ENCODE peak calls at places on chromosome 21, in six cellular contexts. One of them, this sample, is unnamed.

GRCh38 chr21:42384999-42385398 is 10.9 kb downstream of the TMPRSS3 start:
- DNase-seq in K562: no peak
- DNase-seq in HepG2: no peak
- DNase-seq in SK-N-SH: no peak
- DNase-seq in H1: no peak
- DNase-seq in GM12878: no peak
- DNase-seq in this sample: no peak

GRCh38 chr21:25133939-25134338 is 473.3 kb downstream of the MRPL39 start:
- DNase-seq in K562: no peak
- DNase-seq in HepG2: no peak
- DNase-seq in SK-N-SH: no peak
- DNase-seq in H1: no peak
- DNase-seq in GM12878: no peak
- DNase-seq in this sample: no peak

GRCh38 chr21:33199516-33200217 is 30.1 kb upstream of the IFNAR2 start:
- DNase-seq in K562: peak; percentile 80
- DNase-seq in HepG2: peak; percentile 88
- DNase-seq in SK-N-SH: peak; percentile 68
- DNase-seq in H1: no peak
- DNase-seq in GM12878: peak; percentile 73
- DNase-seq in this sample: peak; percentile 80

GRCh38 chr21:29477941-29478340 is 179.2 kb downstream of the BACH1 start:
- DNase-seq in K562: no peak
- DNase-seq in HepG2: no peak
- DNase-seq in SK-N-SH: no peak
- DNase-seq in H1: no peak
- DNase-seq in GM12878: no peak
- DNase-seq in this sample: peak; percentile 17

GRCh38 chr21:37557261-37557950 is 190.8 kb downstream of the DYRK1A start:
- DNase-seq in K562: no peak
- DNase-seq in HepG2: peak; percentile 28
- DNase-seq in SK-N-SH: no peak
- DNase-seq in H1: no peak
- DNase-seq in GM12878: peak; percentile 91
- DNase-seq in this sample: no peak

GRCh38 chr21:26840912-26841311 is 4.3 kb downstream of the ADAMTS1 start:
- DNase-seq in K562: no peak
- DNase-seq in HepG2: no peak
- DNase-seq in SK-N-SH: peak; percentile 29
- DNase-seq in H1: no peak
- DNase-seq in GM12878: no peak
- DNase-seq in this sample: no peak

GRCh38 chr21:25735221-25735894 is 586 bp downstream of the GABPA start:
- DNase-seq in K562: peak; percentile 81
- DNase-seq in HepG2: peak; percentile 80
- DNase-seq in SK-N-SH: peak; percentile 91
- DNase-seq in H1: peak; percentile 66
- DNase-seq in GM12878: no peak
- DNase-seq in this sample: peak; percentile 92

GRCh38 chr21:29893687-29894086 is 46.1 kb downstream of the GRIK1 start:
- DNase-seq in K562: no peak
- DNase-seq in HepG2: no peak
- DNase-seq in SK-N-SH: no peak
- DNase-seq in H1: no peak
- DNase-seq in GM12878: no peak
- DNase-seq in this sample: no peak

GRCh38 chr21:44670642-44671432 is 4.1 kb upstream of the KRTAP12-2 start:
- DNase-seq in K562: no peak
- DNase-seq in HepG2: no peak
- DNase-seq in SK-N-SH: no peak
- DNase-seq in H1: no peak
- DNase-seq in GM12878: no peak
- DNase-seq in this sample: no peak

GRCh38 chr21:41249476-41249875 is 67.1 kb upstream of the FAM3B start:
- DNase-seq in K562: no peak
- DNase-seq in HepG2: no peak
- DNase-seq in SK-N-SH: no peak
- DNase-seq in H1: no peak
- DNase-seq in GM12878: no peak
- DNase-seq in this sample: no peak

GRCh38 chr21:41247976-41248545 is 68.5 kb upstream of the FAM3B start:
- DNase-seq in K562: no peak
- DNase-seq in HepG2: no peak
- DNase-seq in SK-N-SH: no peak
- DNase-seq in H1: no peak
- DNase-seq in GM12878: no peak
- DNase-seq in this sample: no peak

GRCh38 chr21:41245509-41246135 is 71.0 kb upstream of the FAM3B start:
- DNase-seq in K562: no peak
- DNase-seq in HepG2: no peak
- DNase-seq in SK-N-SH: no peak
- DNase-seq in H1: no peak
- DNase-seq in GM12878: no peak
- DNase-seq in this sample: no peak

GRCh38 chr21:41246808-41247207 is 69.8 kb upstream of the FAM3B start:
- DNase-seq in K562: no peak
- DNase-seq in HepG2: no peak
- DNase-seq in SK-N-SH: no peak
- DNase-seq in H1: no peak
- DNase-seq in GM12878: no peak
- DNase-seq in this sample: no peak

GRCh38 chr21:41247561-41247968 is 69.0 kb upstream of the FAM3B start:
- DNase-seq in K562: peak; percentile 26
- DNase-seq in HepG2: peak; percentile 28
- DNase-seq in SK-N-SH: no peak
- DNase-seq in H1: no peak
- DNase-seq in GM12878: no peak
- DNase-seq in this sample: no peak
- TF ChIP-seq GABPA in K562: no peak
- TF ChIP-seq GABPA in HepG2: no peak
- TF ChIP-seq GABPA in SK-N-SH: no peak
- TF ChIP-seq GABPA in H1: no peak
- TF ChIP-seq GABPA in GM12878: no peak
- TF ChIP-seq GABPA in this sample: no peak

DNA sequence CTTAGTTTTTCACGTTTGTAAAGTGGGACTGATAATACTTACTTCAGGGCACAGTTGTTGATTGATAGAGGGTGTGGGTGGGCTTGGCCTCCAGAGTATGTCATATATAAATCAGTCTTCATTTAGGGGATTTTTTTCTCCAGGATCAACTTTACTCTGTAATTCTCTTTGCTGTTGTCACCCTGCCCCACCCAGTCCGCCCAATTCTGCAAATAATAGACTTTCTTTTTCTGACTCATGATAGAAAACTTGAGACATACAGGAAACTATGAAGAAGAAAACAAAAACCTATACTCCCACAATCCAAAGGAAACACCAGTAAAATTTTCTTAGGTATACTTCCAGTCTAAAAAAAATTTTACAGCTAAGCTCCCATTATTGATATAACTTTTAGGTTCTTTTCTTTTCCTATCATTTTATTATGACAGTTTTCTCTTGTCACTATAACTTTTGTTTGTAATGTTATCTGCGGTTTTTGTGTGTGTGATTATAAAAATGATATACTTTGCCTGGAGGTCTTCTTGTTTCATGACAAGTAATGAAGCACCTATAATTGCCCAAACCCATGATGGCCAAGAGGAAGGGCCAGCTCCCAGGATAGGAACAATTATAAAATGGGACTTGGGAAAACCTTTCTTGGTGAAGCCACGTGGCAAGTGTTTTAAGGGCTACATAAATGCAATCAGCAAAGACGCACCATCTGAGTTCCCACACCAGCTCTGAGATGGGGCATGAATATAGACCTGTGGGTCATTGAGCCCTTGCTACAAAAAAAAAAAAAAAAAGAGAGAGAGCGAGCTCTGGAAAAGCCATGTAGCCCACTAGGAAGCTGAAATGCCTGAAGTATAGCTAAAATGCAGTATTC is 462.4 kb upstream of the RUNX1 start:
- DNase-seq in K562: no peak
- DNase-seq in HepG2: no peak
- DNase-seq in SK-N-SH: no peak
- DNase-seq in H1: no peak
- DNase-seq in GM12878: no peak
- DNase-seq in this sample: no peak
- TF ChIP-seq GABPA in K562: no peak
- TF ChIP-seq GABPA in HepG2: no peak
- TF ChIP-seq GABPA in SK-N-SH: no peak
- TF ChIP-seq GABPA in H1: no peak
- TF ChIP-seq GABPA in GM12878: no peak
- TF ChIP-seq GABPA in this sample: no peak

GRCh38 chr21:15592271-15592860 is 137.4 kb upstream of the USP25 start:
- DNase-seq in K562: peak; percentile 17
- DNase-seq in HepG2: peak; percentile 44
- DNase-seq in SK-N-SH: peak; percentile 27
- DNase-seq in H1: no peak
- DNase-seq in GM12878: no peak
- DNase-seq in this sample: peak; percentile 10
- TF ChIP-seq GABPA in K562: no peak
- TF ChIP-seq GABPA in HepG2: no peak
- TF ChIP-seq GABPA in SK-N-SH: no peak
- TF ChIP-seq GABPA in H1: no peak
- TF ChIP-seq GABPA in GM12878: no peak
- TF ChIP-seq GABPA in this sample: no peak

GRCh38 chr21:38847556-38847955 is 41.8 kb downstream of the ETS2 start:
- DNase-seq in K562: no peak
- DNase-seq in HepG2: no peak
- DNase-seq in SK-N-SH: no peak
- DNase-seq in H1: no peak
- DNase-seq in GM12878: no peak
- DNase-seq in this sample: no peak
- TF ChIP-seq GABPA in K562: no peak
- TF ChIP-seq GABPA in HepG2: no peak
- TF ChIP-seq GABPA in SK-N-SH: no peak
- TF ChIP-seq GABPA in H1: no peak
- TF ChIP-seq GABPA in GM12878: no peak
- TF ChIP-seq GABPA in this sample: no peak

GRCh38 chr21:46005081-46005480 is 23.5 kb downstream of the COL6A1 start:
- DNase-seq in K562: no peak
- DNase-seq in HepG2: no peak
- DNase-seq in SK-N-SH: peak; percentile 31
- DNase-seq in H1: no peak
- DNase-seq in GM12878: no peak
- DNase-seq in this sample: no peak
- TF ChIP-seq GABPA in K562: no peak
- TF ChIP-seq GABPA in HepG2: no peak
- TF ChIP-seq GABPA in SK-N-SH: no peak
- TF ChIP-seq GABPA in H1: no peak
- TF ChIP-seq GABPA in GM12878: no peak
- TF ChIP-seq GABPA in this sample: no peak

This sample was measured in HL-60.